ENCODE peak calls at places on chromosomes 13 and 19, in four cellular contexts. H is NCI-H1105, M is astrocyte, L is foreskin fibroblast. P is an unnamed sample.

GRCh38 chr19:3671680-3672574 is 28.3 kb downstream of the PIP5K1C start:
- DNase-seq in L (peak), H (no peak), M (peak), P (no peak)

GRCh38 chr19:18023596-18024212 is 15.7 kb downstream of the ARRDC2 start:
- DNase-seq in H (no peak), L (no peak), M (no peak), P (no peak)

GRCh38 chr13:46369506-46370268 is 17.4 kb downstream of the RUBCNL start:
- DNase-seq in H (no peak), M (peak), L (peak), P (no peak)

GRCh38 chr19:45884682-45885555 is 1.0 kb downstream of the IRF2BP1 start:
- DNase-seq in H (peak), L (peak), M (no peak), P (no peak)

GRCh38 chr19:18225355-18225701 is 910 bp downstream of the PDE4C start:
- DNase-seq in L (peak), H (no peak), M (no peak), P (no peak)

GRCh38 chr19:46634656-46635218 is 1.3 kb downstream of the GNG8 start:
- DNase-seq in L (no peak), H (peak), M (no peak), P (no peak)

GRCh38 chr13:39788097-39788496 is 132.6 kb downstream of the COG6 start:
- DNase-seq in L (no peak), H (no peak), M (no peak), P (no peak)

GRCh38 chr19:18486746-18487145 is 35.1 kb downstream of the ELL start:
- DNase-seq in L (no peak), M (no peak), H (no peak), P (no peak)

GRCh38 chr13:91347996-91348905 is 764 bp downstream of the MIR17HG start:
- DNase-seq in M (peak), H (no peak), L (peak), P (no peak)

GRCh38 chr13:98222081-98222554 is 45.0 kb upstream of the RNF113B start:
- DNase-seq in M (peak), L (peak), H (no peak), P (no peak)

GRCh38 chr13:35884211-35884610 is 247.0 kb downstream of the DCLK1 start:
- DNase-seq in H (no peak), L (peak), M (no peak), P (no peak)

GRCh38 chr13:22447132-22447886 is 733.5 kb upstream of the SGCG start:
- DNase-seq in L (no peak), M (no peak), H (no peak), P (no peak)

GRCh38 chr13:108176685-108177274 is 38.6 kb downstream of the LIG4 start:
- DNase-seq in H (no peak), M (no peak), L (peak), P (peak)

GRCh38 chr19:58361900-58362271 is 665 bp downstream of the ZNF497 start:
- DNase-seq in L (peak), H (no peak), M (peak), P (no peak)

GRCh38 chr19:17306285-17306714 is 628 bp downstream of the MRPL34 start:
- DNase-seq in M (no peak), L (no peak), H (no peak), P (no peak)

GRCh38 chr19:21233691-21234090 is 91.9 kb downstream of the ZNF431 start:
- DNase-seq in L (no peak), H (no peak), M (no peak), P (no peak)

GRCh38 chr13:71513414-71514063 is 353.5 kb downstream of the DACH1 start:
- DNase-seq in L (no peak), M (no peak), H (peak), P (no peak)

GRCh38 chr13:93304868-93305613 is 78.4 kb downstream of the GPC6 start:
- DNase-seq in H (no peak), L (peak), M (no peak), P (no peak)

P was measured in globus pallidus.